ENCODE peak calls at places on chromosomes 5 and 9, in nine cellular contexts. Y is fibroblast of lung, D is NB4, V is dorsolateral prefrontal cortex, W is lower lobe of right lung, R is GM12865, K is heart left ventricle, Q is endodermal cell, C is IMR-90. M is an unnamed sample.

GRCh38 chr5:140109050-140109817 is 4.7 kb upstream of the PURA start:
- DNase-seq in Y (peak; percentile 18), D (no peak), V (peak; percentile 22), W (no peak), R (no peak), K (no peak), Q (no peak), C (peak; percentile 61), M (no peak)

GRCh38 chr5:1324301-1324700 is 20.6 kb downstream of the CLPTM1L start:
- DNase-seq in Y (no peak), D (no peak), V (no peak), W (no peak), R (no peak), K (peak; percentile 48), Q (peak; percentile 32), C (no peak), M (no peak)

GRCh38 chr9:114776683-114777399 is 29.0 kb downstream of the TNFSF15 start:
- DNase-seq in Y (no peak), D (no peak), V (no peak), W (no peak), R (no peak), K (no peak), Q (no peak), C (no peak), M (no peak)

GRCh38 chr5:17492770-17493169 is 5.3 kb upstream of the TAF11L2 start:
- DNase-seq in Y (no peak), D (no peak), V (no peak), W (no peak), R (no peak), K (no peak), Q (no peak), C (no peak), M (no peak)

GRCh38 chr5:114223866-114224265 is 138.0 kb upstream of the KCNN2 start:
- DNase-seq in Y (no peak), D (peak; percentile 35), V (no peak), W (no peak), R (peak; percentile 21), K (no peak), Q (peak; percentile 52), C (no peak), M (no peak)

GRCh38 chr9:109705515-109705914 is 74.5 kb upstream of the PALM2AKAP2 start:
- DNase-seq in Y (peak; percentile 53), D (peak; percentile 2), V (no peak), W (no peak), R (no peak), K (no peak), Q (no peak), C (peak; percentile 69), M (peak; percentile 38)

GRCh38 chr5:148740966-148741742 is 85.3 kb upstream of the ADRB2 start:
- DNase-seq in Y (peak; percentile 86), D (peak; percentile 81), V (no peak), W (no peak), R (peak; percentile 61), K (no peak), Q (no peak), C (peak; percentile 85), M (peak; percentile 41)

GRCh38 chr9:125472926-125473701 is 211.5 kb downstream of the GAPVD1 start:
- DNase-seq in Y (peak; percentile 97), D (no peak), V (no peak), W (no peak), R (no peak), K (no peak), Q (peak; percentile 76), C (peak; percentile 73), M (peak; percentile 88)

GRCh38 chr5:35159370-35159742 is 70.9 kb downstream of the PRLR start:
- DNase-seq in Y (peak; percentile 4), D (no peak), V (no peak), W (peak; percentile 48), R (no peak), K (no peak), Q (peak; percentile 84), C (peak; percentile 6), M (no peak)
- TF ChIP-seq CTCF in Y (no peak), D (no peak), V (no peak), W (no peak), R (no peak), K (no peak), Q (no peak), C (no peak), M (no peak)

GRCh38 chr5:143401253-143401845 is 2.1 kb downstream of the NR3C1 start:
- DNase-seq in Y (peak; percentile 33), D (no peak), V (no peak), W (no peak), R (no peak), K (no peak), Q (no peak), C (peak; percentile 52), M (no peak)
- H3K4me3 ChIP-seq in Y (peak overlapping the region; percentile 93), D (peak overlapping the region; percentile 95), V (peak overlapping the region; percentile 89), W (peak overlapping the region; percentile 92), R (peak overlapping the region; percentile 89), K (peak overlapping the region; percentile 89), Q (peak overlapping the region; percentile 89), C (peak overlapping the region; percentile 97), M (peak overlapping the region; percentile 92)

GRCh38 chr5:99072846-99073245 is 144.0 kb upstream of the CHD1 start:
- DNase-seq in Y (no peak), D (no peak), V (no peak), W (no peak), R (no peak), K (no peak), Q (no peak), C (no peak), M (no peak)

GRCh38 chr5:99068944-99069650 is 140.3 kb upstream of the CHD1 start:
- DNase-seq in Y (no peak), D (no peak), V (no peak), W (no peak), R (no peak), K (no peak), Q (no peak), C (no peak), M (no peak)

DNA sequence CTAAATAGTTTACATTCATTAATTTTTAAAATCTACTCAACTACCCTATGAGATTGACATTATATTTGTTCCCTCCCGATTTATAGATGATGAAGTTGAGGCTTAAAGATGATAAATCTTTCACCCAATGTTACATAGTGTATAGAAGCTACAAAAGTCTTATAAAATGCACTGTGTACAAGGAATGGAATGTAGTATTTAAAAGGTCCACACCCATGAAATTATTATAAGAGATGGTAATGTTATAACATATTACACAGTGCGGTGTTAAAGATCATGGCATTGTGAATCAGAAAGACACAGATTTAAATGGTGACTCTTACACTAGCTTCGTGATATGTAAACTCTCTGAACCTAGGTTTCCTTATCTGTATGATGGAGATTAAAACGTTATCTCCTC is 141.5 kb upstream of the CHD1 start:
- DNase-seq in Y (no peak), D (no peak), V (no peak), W (no peak), R (no peak), K (no peak), Q (no peak), C (no peak), M (no peak)
- TF ChIP-seq CTCF in Y (no peak), D (no peak), V (no peak), W (no peak), R (no peak), K (no peak), Q (no peak), C (no peak), M (no peak)

GRCh38 chr5:107331312-107331711 is 339.4 kb downstream of the EFNA5 start:
- DNase-seq in Y (no peak), D (no peak), V (no peak), W (no peak), R (no peak), K (no peak), Q (no peak), C (no peak), M (no peak)
- H3K4me3 ChIP-seq in Y (no peak overlapping the region), D (no peak overlapping the region), V (no peak overlapping the region), W (no peak overlapping the region), R (no peak overlapping the region), K (no peak overlapping the region), Q (no peak overlapping the region), C (no peak overlapping the region), M (no peak overlapping the region)